ENCODE peak calls at places on chromosome 22, in five cellular contexts. J is astrocyte of the spinal cord, G is heart right ventricle, V is B cell, M is fibroblast of lung. Z is an unnamed sample.

GRCh38 chr22:19275104-19275503 is 16.4 kb downstream of the CLTCL1 start:
- DNase-seq in J (no peak), G (no peak), V (no peak), M (no peak), Z (no peak)

GRCh38 chr22:36828815-36829214 is 12.0 kb upstream of the PVALB start:
- DNase-seq in J (no peak), G (no peak), V (no peak), M (no peak), Z (no peak)

GRCh38 chr22:26139320-26139719 is 29.9 kb upstream of the SEZ6L start:
- DNase-seq in J (no peak), G (peak), V (no peak), M (no peak), Z (no peak)

GRCh38 chr22:19303785-19304184 is 12.3 kb upstream of the CLTCL1 start:
- DNase-seq in J (no peak), G (no peak), V (no peak), M (no peak), Z (no peak)

GRCh38 chr22:38312261-38312800 is 4.9 kb downstream of the CSNK1E start:
- DNase-seq in J (no peak), G (no peak), V (no peak), M (peak), Z (peak)

GRCh38 chr22:40519284-40519947 is 117.1 kb downstream of the MRTFA start:
- DNase-seq in J (no peak), G (no peak), V (peak), M (no peak), Z (no peak)

GRCh38 chr22:28710889-28711285 is 30.7 kb downstream of the CHEK2 start:
- DNase-seq in J (no peak), G (no peak), V (no peak), M (peak), Z (no peak)

GRCh38 chr22:36763576-36763975 is 12.3 kb downstream of the IFT27 start:
- DNase-seq in J (no peak), G (no peak), V (no peak), M (no peak), Z (peak)

GRCh38 chr22:44219101-44219870 is 38.6 kb downstream of the PARVG start:
- DNase-seq in J (no peak), G (no peak), V (no peak), M (no peak), Z (no peak)

GRCh38 chr22:37546436-37547248 is 13.6 kb upstream of the CDC42EP1 start:
- DNase-seq in J (peak), G (peak), V (no peak), M (peak), Z (peak)

GRCh38 chr22:23123804-23124254 is 18.0 kb downstream of the RSPH14 start:
- DNase-seq in J (no peak), G (no peak), V (no peak), M (no peak), Z (no peak)

GRCh38 chr22:20979940-20980453 is 2.1 kb upstream of the LZTR1 start:
- DNase-seq in J (no peak), G (no peak), V (no peak), M (no peak), Z (no peak)

GRCh38 chr22:40176921-40177737 is 596 bp upstream of the TNRC6B start:
- DNase-seq in J (peak), G (no peak), V (peak), M (peak), Z (peak)

GRCh38 chr22:39265143-39265542 is 20.4 kb upstream of the PDGFB start:
- DNase-seq in J (no peak), G (no peak), V (no peak), M (no peak), Z (no peak)

GRCh38 chr22:20951932-20952380 is 15.1 kb upstream of the AIFM3 start:
- DNase-seq in J (no peak), G (no peak), V (no peak), M (no peak), Z (no peak)

GRCh38 chr22:17782621-17783020 is 8.4 kb upstream of the BID start:
- DNase-seq in J (no peak), G (no peak), V (no peak), M (no peak), Z (no peak)

GRCh38 chr22:42942351-42942750 is 72.6 kb downstream of the PACSIN2 start:
- DNase-seq in J (no peak), G (no peak), V (no peak), M (no peak), Z (no peak)

GRCh38 chr22:19988331-19988808 is 28.3 kb downstream of the ARVCF start:
- DNase-seq in J (no peak), G (peak), V (no peak), M (no peak), Z (no peak)

GRCh38 chr22:39110631-39111561 is 13.9 kb downstream of the APOBEC3H start:
- DNase-seq in J (no peak), G (no peak), V (peak), M (no peak), Z (peak)

GRCh38 chr22:31647921-31648320 is 14.1 kb downstream of the PISD start:
- DNase-seq in J (no peak), G (no peak), V (no peak), M (no peak), Z (no peak)

GRCh38 chr22:43060213-43060612 is 29.0 kb downstream of the TTLL1 start:
- DNase-seq in J (no peak), G (no peak), V (peak), M (peak), Z (peak)

GRCh38 chr22:45199723-45200122 is 36.0 kb downstream of the NUP50 start:
- DNase-seq in J (no peak), G (no peak), V (no peak), M (no peak), Z (no peak)

GRCh38 chr22:27997538-27997937 is 78.5 kb upstream of the PITPNB start:
- DNase-seq in J (peak), G (no peak), V (no peak), M (no peak), Z (no peak)

GRCh38 chr22:23268877-23269276 is 88.6 kb downstream of the BCR start:
- DNase-seq in J (no peak), G (no peak), V (no peak), M (no peak), Z (no peak)

GRCh38 chr22:38177926-38178604 is 3.6 kb downstream of the PLA2G6 start:
- DNase-seq in J (peak), G (no peak), V (no peak), M (peak), Z (peak)

GRCh38 chr22:21898354-21898896 is 31.0 kb upstream of the MAPK1 start:
- DNase-seq in J (no peak), G (no peak), V (no peak), M (no peak), Z (no peak)

GRCh38 chr22:29031236-29031982 is 30.2 kb downstream of the C22orf31 start:
- DNase-seq in J (peak), G (peak), V (no peak), M (peak), Z (peak)

GRCh38 chr22:16866167-16866566 is 41.0 kb upstream of the XKR3 start:
- DNase-seq in J (no peak), G (no peak), V (no peak), M (no peak), Z (peak)

GRCh38 chr22:45421349-45422057 is 8.0 kb downstream of the RIBC2 start:
- DNase-seq in J (no peak), G (no peak), V (no peak), M (no peak), Z (no peak)

GRCh38 chr22:23392420-23393121 is 187.5 kb downstream of the IGLL1 start:
- DNase-seq in J (no peak), G (no peak), V (no peak), M (no peak), Z (no peak)

GRCh38 chr22:24435861-24436351 is 8.5 kb downstream of the ADORA2A start:
- DNase-seq in J (peak), G (no peak), V (no peak), M (no peak), Z (no peak)

GRCh38 chr22:24437091-24437490 is 9.7 kb downstream of the ADORA2A start:
- DNase-seq in J (no peak), G (no peak), V (no peak), M (no peak), Z (no peak)

GRCh38 chr22:24440270-24440717 is 12.9 kb downstream of the ADORA2A start:
- DNase-seq in J (no peak), G (no peak), V (no peak), M (no peak), Z (no peak)

GRCh38 chr22:24436553-24436952 is 9.2 kb downstream of the ADORA2A start:
- DNase-seq in J (no peak), G (no peak), V (no peak), M (no peak), Z (no peak)

GRCh38 chr22:24437820-24438328 is 10.5 kb downstream of the ADORA2A start:
- DNase-seq in J (no peak), G (no peak), V (peak), M (no peak), Z (peak)
- TF ChIP-seq CTCF in J (no peak), G (no peak), V (peak), M (peak), Z (peak)

GRCh38 chr22:35631597-35631996 is 14.5 kb upstream of the MB start:
- DNase-seq in J (peak), G (no peak), V (peak), M (peak), Z (peak)
- TF ChIP-seq CTCF in J (peak), G (peak), V (peak), M (peak), Z (peak)

GRCh38 chr22:48695731-48696305 is 1131.9 kb downstream of the BRD1 start:
- DNase-seq in J (no peak), G (no peak), V (no peak), M (no peak), Z (no peak)

GRCh38 chr22:48698618-48699017 is 1129.1 kb downstream of the BRD1 start:
- DNase-seq in J (no peak), G (no peak), V (no peak), M (no peak), Z (no peak)

GRCh38 chr22:48696371-48696770 is 1131.3 kb downstream of the BRD1 start:
- DNase-seq in J (no peak), G (no peak), V (no peak), M (no peak), Z (no peak)

GRCh38 chr22:48697694-48698276 is 1129.9 kb downstream of the BRD1 start:
- DNase-seq in J (no peak), G (no peak), V (no peak), M (no peak), Z (no peak)

DNA sequence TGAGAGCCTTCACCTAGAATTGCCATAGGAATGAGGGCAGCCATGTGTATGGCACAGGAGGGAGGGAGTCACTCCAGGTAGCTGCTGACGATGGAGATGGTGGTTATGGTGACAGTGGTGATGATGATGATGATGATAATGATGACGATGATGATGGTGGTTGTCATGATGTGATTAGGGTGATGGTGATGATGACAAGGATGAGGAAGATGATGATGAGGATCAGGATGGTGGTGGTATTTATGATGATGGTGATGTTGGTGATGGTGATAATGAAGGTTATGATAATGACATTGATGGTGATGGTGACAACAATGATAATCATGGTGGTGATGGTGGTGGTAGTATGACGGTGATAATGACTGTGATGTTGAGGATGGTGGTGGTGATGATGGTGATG is 1130.5 kb downstream of the BRD1 start:
- DNase-seq in J (no peak), G (no peak), V (no peak), M (no peak), Z (no peak)
- TF ChIP-seq CTCF in J (no peak), G (no peak), V (no peak), M (no peak), Z (no peak)

GRCh38 chr22:30635273-30636225 is at the start of gene SLC35E4:
- DNase-seq in J (peak), G (peak), V (peak), M (peak), Z (peak)
- TF ChIP-seq CTCF in J (peak), G (peak), V (no peak), M (no peak), Z (no peak)

DNA sequence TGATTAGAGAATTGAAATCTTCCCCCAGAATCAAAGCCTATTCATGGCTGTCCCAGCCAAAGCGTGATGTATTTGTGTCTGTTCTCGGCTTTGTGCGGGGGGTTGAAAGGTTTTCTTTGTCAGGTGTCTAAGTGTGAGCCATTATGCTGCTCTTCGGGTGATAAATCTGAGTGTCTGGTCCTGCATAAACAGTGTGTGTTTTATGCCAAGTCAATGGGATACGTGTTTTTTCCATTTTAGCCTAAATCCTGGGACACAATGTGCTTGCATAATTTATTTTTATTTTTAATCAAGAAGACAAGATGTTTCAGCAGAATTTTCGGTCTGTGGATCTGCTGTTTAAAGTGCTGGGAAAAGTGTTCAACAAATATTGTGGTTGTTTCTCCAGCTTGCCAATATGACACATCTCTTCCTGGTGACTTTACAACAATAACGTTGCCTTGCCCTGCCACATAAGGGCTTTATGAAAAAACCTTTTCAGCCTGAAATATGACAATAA is 267.7 kb downstream of the TBC1D22A start:
- DNase-seq in J (peak), G (no peak), V (no peak), M (no peak), Z (no peak)
- TF ChIP-seq CTCF in J (no peak), G (no peak), V (no peak), M (no peak), Z (no peak)